ENCODE peak calls at places on chromosome 14, in ten cellular contexts. One of them, this sample, is unnamed.

GRCh38 chr14:90139199-90139598 is 77.4 kb downstream of the KCNK13 start:
- DNase-seq in right atrium auricular region: no peak
- DNase-seq in T-helper 9 cell: no peak
- DNase-seq in NCI-H526 treated with DMSO at 0.1 percent for 48 hours: no peak
- DNase-seq in C1 segment of cervical spinal cord: no peak
- DNase-seq in anterior cingulate cortex: no peak
- DNase-seq in stimulated activated CD8-positive, alpha-beta memory T cell treated with anti-CD3 and anti-CD28 coated beads, Interleukin-7, amount 100 ng/mL, for 1 hour: no peak
- DNase-seq in astrocyte of the spinal cord: no peak
- DNase-seq in HAP-1: no peak
- DNase-seq in activated CD4-positive, alpha-beta T cell treated with anti-CD3 and anti-CD28 coated beads for 36 hours: no peak
- DNase-seq in this sample: no peak

GRCh38 chr14:39038542-39038941 is 64.5 kb downstream of the SEC23A start:
- DNase-seq in right atrium auricular region: no peak
- DNase-seq in C1 segment of cervical spinal cord: no peak
- DNase-seq in HAP-1: no peak
- DNase-seq in stimulated activated CD8-positive, alpha-beta memory T cell treated with anti-CD3 and anti-CD28 coated beads, Interleukin-7, amount 100 ng/mL, for 1 hour: no peak
- DNase-seq in activated CD4-positive, alpha-beta T cell treated with anti-CD3 and anti-CD28 coated beads for 36 hours: no peak
- DNase-seq in T-helper 9 cell: no peak
- DNase-seq in NCI-H526 treated with DMSO at 0.1 percent for 48 hours: no peak
- DNase-seq in anterior cingulate cortex: no peak
- DNase-seq in astrocyte of the spinal cord: no peak
- DNase-seq in this sample: peak

GRCh38 chr14:76245097-76245496 is 93.4 kb downstream of the GPATCH2L start:
- DNase-seq in activated CD4-positive, alpha-beta T cell treated with anti-CD3 and anti-CD28 coated beads for 36 hours: no peak
- DNase-seq in C1 segment of cervical spinal cord: no peak
- DNase-seq in stimulated activated CD8-positive, alpha-beta memory T cell treated with anti-CD3 and anti-CD28 coated beads, Interleukin-7, amount 100 ng/mL, for 1 hour: no peak
- DNase-seq in anterior cingulate cortex: no peak
- DNase-seq in HAP-1: no peak
- DNase-seq in NCI-H526 treated with DMSO at 0.1 percent for 48 hours: no peak
- DNase-seq in astrocyte of the spinal cord: no peak
- DNase-seq in T-helper 9 cell: no peak
- DNase-seq in right atrium auricular region: no peak
- DNase-seq in this sample: no peak

GRCh38 chr14:68981539-68981976 is 2.5 kb upstream of the ACTN1 start:
- DNase-seq in T-helper 9 cell: no peak
- DNase-seq in HAP-1: no peak
- DNase-seq in astrocyte of the spinal cord: peak
- DNase-seq in activated CD4-positive, alpha-beta T cell treated with anti-CD3 and anti-CD28 coated beads for 36 hours: no peak
- DNase-seq in anterior cingulate cortex: no peak
- DNase-seq in stimulated activated CD8-positive, alpha-beta memory T cell treated with anti-CD3 and anti-CD28 coated beads, Interleukin-7, amount 100 ng/mL, for 1 hour: no peak
- DNase-seq in right atrium auricular region: no peak
- DNase-seq in C1 segment of cervical spinal cord: no peak
- DNase-seq in NCI-H526 treated with DMSO at 0.1 percent for 48 hours: no peak
- DNase-seq in this sample: no peak

GRCh38 chr14:56592746-56593544 is 13.3 kb downstream of the TMEM260 start:
- DNase-seq in activated CD4-positive, alpha-beta T cell treated with anti-CD3 and anti-CD28 coated beads for 36 hours: no peak
- DNase-seq in HAP-1: no peak
- DNase-seq in stimulated activated CD8-positive, alpha-beta memory T cell treated with anti-CD3 and anti-CD28 coated beads, Interleukin-7, amount 100 ng/mL, for 1 hour: no peak
- DNase-seq in anterior cingulate cortex: no peak
- DNase-seq in astrocyte of the spinal cord: no peak
- DNase-seq in C1 segment of cervical spinal cord: no peak
- DNase-seq in T-helper 9 cell: no peak
- DNase-seq in NCI-H526 treated with DMSO at 0.1 percent for 48 hours: peak
- DNase-seq in right atrium auricular region: no peak
- DNase-seq in this sample: no peak

GRCh38 chr14:93285048-93285447 is 47.8 kb downstream of the BTBD7 start:
- DNase-seq in activated CD4-positive, alpha-beta T cell treated with anti-CD3 and anti-CD28 coated beads for 36 hours: no peak
- DNase-seq in right atrium auricular region: no peak
- DNase-seq in NCI-H526 treated with DMSO at 0.1 percent for 48 hours: no peak
- DNase-seq in T-helper 9 cell: no peak
- DNase-seq in astrocyte of the spinal cord: peak
- DNase-seq in anterior cingulate cortex: no peak
- DNase-seq in C1 segment of cervical spinal cord: no peak
- DNase-seq in HAP-1: no peak
- DNase-seq in stimulated activated CD8-positive, alpha-beta memory T cell treated with anti-CD3 and anti-CD28 coated beads, Interleukin-7, amount 100 ng/mL, for 1 hour: no peak
- DNase-seq in this sample: no peak

GRCh38 chr14:101118746-101119610 is 215.5 kb upstream of the RTL1 start:
- DNase-seq in HAP-1: no peak
- DNase-seq in stimulated activated CD8-positive, alpha-beta memory T cell treated with anti-CD3 and anti-CD28 coated beads, Interleukin-7, amount 100 ng/mL, for 1 hour: no peak
- DNase-seq in right atrium auricular region: peak
- DNase-seq in anterior cingulate cortex: no peak
- DNase-seq in activated CD4-positive, alpha-beta T cell treated with anti-CD3 and anti-CD28 coated beads for 36 hours: no peak
- DNase-seq in T-helper 9 cell: no peak
- DNase-seq in NCI-H526 treated with DMSO at 0.1 percent for 48 hours: no peak
- DNase-seq in C1 segment of cervical spinal cord: no peak
- DNase-seq in astrocyte of the spinal cord: no peak
- DNase-seq in this sample: no peak

GRCh38 chr14:41668346-41668745 is 61.7 kb downstream of the LRFN5 start:
- DNase-seq in C1 segment of cervical spinal cord: no peak
- DNase-seq in activated CD4-positive, alpha-beta T cell treated with anti-CD3 and anti-CD28 coated beads for 36 hours: no peak
- DNase-seq in stimulated activated CD8-positive, alpha-beta memory T cell treated with anti-CD3 and anti-CD28 coated beads, Interleukin-7, amount 100 ng/mL, for 1 hour: no peak
- DNase-seq in T-helper 9 cell: no peak
- DNase-seq in NCI-H526 treated with DMSO at 0.1 percent for 48 hours: no peak
- DNase-seq in HAP-1: no peak
- DNase-seq in astrocyte of the spinal cord: peak
- DNase-seq in anterior cingulate cortex: no peak
- DNase-seq in right atrium auricular region: no peak
- DNase-seq in this sample: no peak

GRCh38 chr14:20194101-20194500 is 3.4 kb downstream of the OR11G2 start:
- DNase-seq in stimulated activated CD8-positive, alpha-beta memory T cell treated with anti-CD3 and anti-CD28 coated beads, Interleukin-7, amount 100 ng/mL, for 1 hour: no peak
- DNase-seq in NCI-H526 treated with DMSO at 0.1 percent for 48 hours: no peak
- DNase-seq in HAP-1: no peak
- DNase-seq in activated CD4-positive, alpha-beta T cell treated with anti-CD3 and anti-CD28 coated beads for 36 hours: no peak
- DNase-seq in astrocyte of the spinal cord: no peak
- DNase-seq in C1 segment of cervical spinal cord: no peak
- DNase-seq in anterior cingulate cortex: no peak
- DNase-seq in right atrium auricular region: no peak
- DNase-seq in T-helper 9 cell: no peak
- DNase-seq in this sample: no peak

GRCh38 chr14:32055175-32055574 is 21.9 kb upstream of the ARHGAP5 start:
- DNase-seq in HAP-1: no peak
- DNase-seq in right atrium auricular region: no peak
- DNase-seq in anterior cingulate cortex: no peak
- DNase-seq in NCI-H526 treated with DMSO at 0.1 percent for 48 hours: no peak
- DNase-seq in C1 segment of cervical spinal cord: no peak
- DNase-seq in activated CD4-positive, alpha-beta T cell treated with anti-CD3 and anti-CD28 coated beads for 36 hours: no peak
- DNase-seq in stimulated activated CD8-positive, alpha-beta memory T cell treated with anti-CD3 and anti-CD28 coated beads, Interleukin-7, amount 100 ng/mL, for 1 hour: no peak
- DNase-seq in T-helper 9 cell: no peak
- DNase-seq in astrocyte of the spinal cord: no peak
- DNase-seq in this sample: no peak

GRCh38 chr14:24634158-24634557 is at the start of gene GZMB:
- DNase-seq in NCI-H526 treated with DMSO at 0.1 percent for 48 hours: no peak
- DNase-seq in C1 segment of cervical spinal cord: no peak
- DNase-seq in right atrium auricular region: no peak
- DNase-seq in T-helper 9 cell: no peak
- DNase-seq in astrocyte of the spinal cord: no peak
- DNase-seq in anterior cingulate cortex: no peak
- DNase-seq in HAP-1: no peak
- DNase-seq in activated CD4-positive, alpha-beta T cell treated with anti-CD3 and anti-CD28 coated beads for 36 hours: peak
- DNase-seq in stimulated activated CD8-positive, alpha-beta memory T cell treated with anti-CD3 and anti-CD28 coated beads, Interleukin-7, amount 100 ng/mL, for 1 hour: peak
- DNase-seq in this sample: peak

GRCh38 chr14:33118653-33119052 is 180.0 kb downstream of the NPAS3 start:
- DNase-seq in astrocyte of the spinal cord: peak
- DNase-seq in T-helper 9 cell: no peak
- DNase-seq in HAP-1: no peak
- DNase-seq in right atrium auricular region: no peak
- DNase-seq in activated CD4-positive, alpha-beta T cell treated with anti-CD3 and anti-CD28 coated beads for 36 hours: no peak
- DNase-seq in C1 segment of cervical spinal cord: no peak
- DNase-seq in stimulated activated CD8-positive, alpha-beta memory T cell treated with anti-CD3 and anti-CD28 coated beads, Interleukin-7, amount 100 ng/mL, for 1 hour: no peak
- DNase-seq in anterior cingulate cortex: no peak
- DNase-seq in NCI-H526 treated with DMSO at 0.1 percent for 48 hours: peak
- DNase-seq in this sample: no peak

GRCh38 chr14:61578745-61579144 is 116.6 kb upstream of the HIF1A start:
- DNase-seq in astrocyte of the spinal cord: peak
- DNase-seq in T-helper 9 cell: no peak
- DNase-seq in HAP-1: peak
- DNase-seq in anterior cingulate cortex: no peak
- DNase-seq in C1 segment of cervical spinal cord: no peak
- DNase-seq in NCI-H526 treated with DMSO at 0.1 percent for 48 hours: no peak
- DNase-seq in activated CD4-positive, alpha-beta T cell treated with anti-CD3 and anti-CD28 coated beads for 36 hours: no peak
- DNase-seq in stimulated activated CD8-positive, alpha-beta memory T cell treated with anti-CD3 and anti-CD28 coated beads, Interleukin-7, amount 100 ng/mL, for 1 hour: no peak
- DNase-seq in right atrium auricular region: no peak
- DNase-seq in this sample: peak

GRCh38 chr14:75513911-75514672 is 8.2 kb upstream of the BATF start:
- DNase-seq in anterior cingulate cortex: no peak
- DNase-seq in stimulated activated CD8-positive, alpha-beta memory T cell treated with anti-CD3 and anti-CD28 coated beads, Interleukin-7, amount 100 ng/mL, for 1 hour: no peak
- DNase-seq in activated CD4-positive, alpha-beta T cell treated with anti-CD3 and anti-CD28 coated beads for 36 hours: peak
- DNase-seq in astrocyte of the spinal cord: no peak
- DNase-seq in C1 segment of cervical spinal cord: no peak
- DNase-seq in T-helper 9 cell: no peak
- DNase-seq in NCI-H526 treated with DMSO at 0.1 percent for 48 hours: no peak
- DNase-seq in HAP-1: no peak
- DNase-seq in right atrium auricular region: no peak
- DNase-seq in this sample: peak

GRCh38 chr14:71592361-71592760 is 339.9 kb upstream of the RGS6 start:
- DNase-seq in right atrium auricular region: no peak
- DNase-seq in C1 segment of cervical spinal cord: no peak
- DNase-seq in T-helper 9 cell: no peak
- DNase-seq in astrocyte of the spinal cord: no peak
- DNase-seq in HAP-1: no peak
- DNase-seq in NCI-H526 treated with DMSO at 0.1 percent for 48 hours: no peak
- DNase-seq in anterior cingulate cortex: no peak
- DNase-seq in activated CD4-positive, alpha-beta T cell treated with anti-CD3 and anti-CD28 coated beads for 36 hours: peak
- DNase-seq in stimulated activated CD8-positive, alpha-beta memory T cell treated with anti-CD3 and anti-CD28 coated beads, Interleukin-7, amount 100 ng/mL, for 1 hour: no peak
- DNase-seq in this sample: no peak

GRCh38 chr14:95261616-95262510 is 57.8 kb downstream of the CLMN start:
- DNase-seq in activated CD4-positive, alpha-beta T cell treated with anti-CD3 and anti-CD28 coated beads for 36 hours: no peak
- DNase-seq in stimulated activated CD8-positive, alpha-beta memory T cell treated with anti-CD3 and anti-CD28 coated beads, Interleukin-7, amount 100 ng/mL, for 1 hour: no peak
- DNase-seq in NCI-H526 treated with DMSO at 0.1 percent for 48 hours: no peak
- DNase-seq in astrocyte of the spinal cord: no peak
- DNase-seq in anterior cingulate cortex: no peak
- DNase-seq in T-helper 9 cell: no peak
- DNase-seq in C1 segment of cervical spinal cord: no peak
- DNase-seq in right atrium auricular region: no peak
- DNase-seq in HAP-1: no peak
- DNase-seq in this sample: no peak

GRCh38 chr14:64979336-64980074 is 7.2 kb upstream of the FNTB start:
- DNase-seq in stimulated activated CD8-positive, alpha-beta memory T cell treated with anti-CD3 and anti-CD28 coated beads, Interleukin-7, amount 100 ng/mL, for 1 hour: no peak
- DNase-seq in C1 segment of cervical spinal cord: no peak
- DNase-seq in anterior cingulate cortex: no peak
- DNase-seq in HAP-1: peak
- DNase-seq in NCI-H526 treated with DMSO at 0.1 percent for 48 hours: no peak
- DNase-seq in T-helper 9 cell: no peak
- DNase-seq in right atrium auricular region: no peak
- DNase-seq in astrocyte of the spinal cord: peak
- DNase-seq in activated CD4-positive, alpha-beta T cell treated with anti-CD3 and anti-CD28 coated beads for 36 hours: no peak
- DNase-seq in this sample: no peak

GRCh38 chr14:59275668-59276067 is 87.2 kb downstream of the DAAM1 start:
- DNase-seq in T-helper 9 cell: no peak
- DNase-seq in NCI-H526 treated with DMSO at 0.1 percent for 48 hours: no peak
- DNase-seq in anterior cingulate cortex: no peak
- DNase-seq in activated CD4-positive, alpha-beta T cell treated with anti-CD3 and anti-CD28 coated beads for 36 hours: no peak
- DNase-seq in HAP-1: no peak
- DNase-seq in C1 segment of cervical spinal cord: no peak
- DNase-seq in stimulated activated CD8-positive, alpha-beta memory T cell treated with anti-CD3 and anti-CD28 coated beads, Interleukin-7, amount 100 ng/mL, for 1 hour: no peak
- DNase-seq in astrocyte of the spinal cord: peak
- DNase-seq in right atrium auricular region: no peak
- DNase-seq in this sample: peak

GRCh38 chr14:29475641-29476040 is 452.0 kb downstream of the PRKD1 start:
- DNase-seq in HAP-1: no peak
- DNase-seq in astrocyte of the spinal cord: no peak
- DNase-seq in stimulated activated CD8-positive, alpha-beta memory T cell treated with anti-CD3 and anti-CD28 coated beads, Interleukin-7, amount 100 ng/mL, for 1 hour: no peak
- DNase-seq in C1 segment of cervical spinal cord: no peak
- DNase-seq in T-helper 9 cell: no peak
- DNase-seq in anterior cingulate cortex: no peak
- DNase-seq in NCI-H526 treated with DMSO at 0.1 percent for 48 hours: no peak
- DNase-seq in right atrium auricular region: no peak
- DNase-seq in activated CD4-positive, alpha-beta T cell treated with anti-CD3 and anti-CD28 coated beads for 36 hours: no peak
- DNase-seq in this sample: no peak

GRCh38 chr14:72801381-72801812 is 92.5 kb downstream of the DPF3 start:
- DNase-seq in NCI-H526 treated with DMSO at 0.1 percent for 48 hours: no peak
- DNase-seq in right atrium auricular region: no peak
- DNase-seq in HAP-1: no peak
- DNase-seq in C1 segment of cervical spinal cord: no peak
- DNase-seq in stimulated activated CD8-positive, alpha-beta memory T cell treated with anti-CD3 and anti-CD28 coated beads, Interleukin-7, amount 100 ng/mL, for 1 hour: no peak
- DNase-seq in T-helper 9 cell: no peak
- DNase-seq in astrocyte of the spinal cord: peak
- DNase-seq in anterior cingulate cortex: no peak
- DNase-seq in activated CD4-positive, alpha-beta T cell treated with anti-CD3 and anti-CD28 coated beads for 36 hours: peak
- DNase-seq in this sample: no peak

GRCh38 chr14:94686511-94687160 is 74.4 kb downstream of the SERPINA3 start:
- DNase-seq in activated CD4-positive, alpha-beta T cell treated with anti-CD3 and anti-CD28 coated beads for 36 hours: no peak
- DNase-seq in right atrium auricular region: no peak
- DNase-seq in T-helper 9 cell: no peak
- DNase-seq in HAP-1: no peak
- DNase-seq in NCI-H526 treated with DMSO at 0.1 percent for 48 hours: no peak
- DNase-seq in stimulated activated CD8-positive, alpha-beta memory T cell treated with anti-CD3 and anti-CD28 coated beads, Interleukin-7, amount 100 ng/mL, for 1 hour: no peak
- DNase-seq in astrocyte of the spinal cord: no peak
- DNase-seq in anterior cingulate cortex: no peak
- DNase-seq in C1 segment of cervical spinal cord: no peak
- DNase-seq in this sample: no peak

GRCh38 chr14:74190910-74191575 is 48.2 kb upstream of the VSX2 start:
- DNase-seq in astrocyte of the spinal cord: no peak
- DNase-seq in T-helper 9 cell: no peak
- DNase-seq in stimulated activated CD8-positive, alpha-beta memory T cell treated with anti-CD3 and anti-CD28 coated beads, Interleukin-7, amount 100 ng/mL, for 1 hour: no peak
- DNase-seq in anterior cingulate cortex: no peak
- DNase-seq in NCI-H526 treated with DMSO at 0.1 percent for 48 hours: no peak
- DNase-seq in activated CD4-positive, alpha-beta T cell treated with anti-CD3 and anti-CD28 coated beads for 36 hours: no peak
- DNase-seq in HAP-1: no peak
- DNase-seq in right atrium auricular region: no peak
- DNase-seq in C1 segment of cervical spinal cord: no peak
- DNase-seq in this sample: no peak

GRCh38 chr14:48690349-48690748 is 895.8 kb downstream of the RPS29 start:
- DNase-seq in anterior cingulate cortex: no peak
- DNase-seq in HAP-1: no peak
- DNase-seq in astrocyte of the spinal cord: no peak
- DNase-seq in NCI-H526 treated with DMSO at 0.1 percent for 48 hours: peak
- DNase-seq in stimulated activated CD8-positive, alpha-beta memory T cell treated with anti-CD3 and anti-CD28 coated beads, Interleukin-7, amount 100 ng/mL, for 1 hour: no peak
- DNase-seq in T-helper 9 cell: no peak
- DNase-seq in activated CD4-positive, alpha-beta T cell treated with anti-CD3 and anti-CD28 coated beads for 36 hours: no peak
- DNase-seq in right atrium auricular region: no peak
- DNase-seq in C1 segment of cervical spinal cord: no peak
- DNase-seq in this sample: peak

GRCh38 chr14:79861111-79861510 is 350.2 kb downstream of the DIO2 start:
- DNase-seq in right atrium auricular region: no peak
- DNase-seq in T-helper 9 cell: no peak
- DNase-seq in activated CD4-positive, alpha-beta T cell treated with anti-CD3 and anti-CD28 coated beads for 36 hours: no peak
- DNase-seq in stimulated activated CD8-positive, alpha-beta memory T cell treated with anti-CD3 and anti-CD28 coated beads, Interleukin-7, amount 100 ng/mL, for 1 hour: no peak
- DNase-seq in C1 segment of cervical spinal cord: no peak
- DNase-seq in astrocyte of the spinal cord: no peak
- DNase-seq in NCI-H526 treated with DMSO at 0.1 percent for 48 hours: no peak
- DNase-seq in anterior cingulate cortex: no peak
- DNase-seq in HAP-1: no peak
- DNase-seq in this sample: peak

GRCh38 chr14:103118663-103119404 is 4.4 kb upstream of the TNFAIP2 start:
- DNase-seq in activated CD4-positive, alpha-beta T cell treated with anti-CD3 and anti-CD28 coated beads for 36 hours: no peak
- DNase-seq in right atrium auricular region: peak
- DNase-seq in T-helper 9 cell: no peak
- DNase-seq in anterior cingulate cortex: peak
- DNase-seq in HAP-1: no peak
- DNase-seq in C1 segment of cervical spinal cord: peak
- DNase-seq in NCI-H526 treated with DMSO at 0.1 percent for 48 hours: no peak
- DNase-seq in stimulated activated CD8-positive, alpha-beta memory T cell treated with anti-CD3 and anti-CD28 coated beads, Interleukin-7, amount 100 ng/mL, for 1 hour: no peak
- DNase-seq in astrocyte of the spinal cord: no peak
- DNase-seq in this sample: peak

GRCh38 chr14:92646952-92647461 is 101.4 kb downstream of the LGMN start:
- DNase-seq in HAP-1: no peak
- DNase-seq in activated CD4-positive, alpha-beta T cell treated with anti-CD3 and anti-CD28 coated beads for 36 hours: no peak
- DNase-seq in anterior cingulate cortex: no peak
- DNase-seq in T-helper 9 cell: no peak
- DNase-seq in astrocyte of the spinal cord: peak
- DNase-seq in right atrium auricular region: no peak
- DNase-seq in stimulated activated CD8-positive, alpha-beta memory T cell treated with anti-CD3 and anti-CD28 coated beads, Interleukin-7, amount 100 ng/mL, for 1 hour: no peak
- DNase-seq in C1 segment of cervical spinal cord: no peak
- DNase-seq in NCI-H526 treated with DMSO at 0.1 percent for 48 hours: no peak
- DNase-seq in this sample: no peak

GRCh38 chr14:101202627-101203404 is 299.3 kb upstream of the RTL1 start:
- DNase-seq in astrocyte of the spinal cord: no peak
- DNase-seq in T-helper 9 cell: no peak
- DNase-seq in HAP-1: no peak
- DNase-seq in C1 segment of cervical spinal cord: no peak
- DNase-seq in right atrium auricular region: peak
- DNase-seq in activated CD4-positive, alpha-beta T cell treated with anti-CD3 and anti-CD28 coated beads for 36 hours: no peak
- DNase-seq in stimulated activated CD8-positive, alpha-beta memory T cell treated with anti-CD3 and anti-CD28 coated beads, Interleukin-7, amount 100 ng/mL, for 1 hour: no peak
- DNase-seq in anterior cingulate cortex: no peak
- DNase-seq in NCI-H526 treated with DMSO at 0.1 percent for 48 hours: no peak
- DNase-seq in this sample: no peak

GRCh38 chr14:36941783-36942521 is 230.5 kb downstream of the SLC25A21 start:
- DNase-seq in anterior cingulate cortex: peak
- DNase-seq in HAP-1: peak
- DNase-seq in right atrium auricular region: peak
- DNase-seq in astrocyte of the spinal cord: peak
- DNase-seq in stimulated activated CD8-positive, alpha-beta memory T cell treated with anti-CD3 and anti-CD28 coated beads, Interleukin-7, amount 100 ng/mL, for 1 hour: no peak
- DNase-seq in activated CD4-positive, alpha-beta T cell treated with anti-CD3 and anti-CD28 coated beads for 36 hours: peak
- DNase-seq in C1 segment of cervical spinal cord: no peak
- DNase-seq in NCI-H526 treated with DMSO at 0.1 percent for 48 hours: peak
- DNase-seq in T-helper 9 cell: peak
- DNase-seq in this sample: peak

This sample was measured in NB4.